ENCODE peak calls at places on chromosomes 4 and X, in nine cellular contexts. K is NCI-H748 treated with DMSO at 0.1 percent for 48 hours; G is NCI-H345; V is PC-3; R is left ventricle myocardium inferior; Z is activated B cell treated with CpG ODN at 0.5 μM for 24 hours; C is activated T-cell treated with anti-CD3 and anti-CD28 coated beads, Interleukin-2, amount 50 U/mL, for 72 hours; H is GM13976; P is activated CD8-positive, alpha-beta memory T cell treated with anti-CD3 and anti-CD28 coated beads for 1 hour. L is an unnamed sample.
A peak's percentile ranks its signal among the peaks of the same experiment; 100 is the strongest.

GRCh38 chr4:8503801-8504200 is 63.2 kb downstream of the TRMT44 start:
- DNase-seq in K (no peak), G (no peak), V (no peak), R (no peak), Z (no peak), C (no peak), H (no peak), P (no peak), L (no peak)

GRCh38 chr4:190016369-190017289 is 10.4 kb downstream of the FRG2 start:
- DNase-seq in K (no peak), G (no peak), V (no peak), R (no peak), Z (no peak), C (peak; percentile 1), H (no peak), P (no peak), L (no peak)

GRCh38 chr4:136803430-136803829 is 728.9 kb downstream of the PCDH18 start:
- DNase-seq in K (no peak), G (no peak), V (no peak), R (no peak), Z (no peak), C (no peak), H (no peak), P (no peak), L (no peak)

GRCh38 chrX:38036471-38036870 is 30.1 kb downstream of the SYTL5 start:
- DNase-seq in K (no peak), G (no peak), V (no peak), R (no peak), Z (no peak), C (no peak), H (no peak), P (no peak), L (no peak)

GRCh38 chr4:186827542-186827887 is 103.9 kb upstream of the FAT1 start:
- DNase-seq in K (no peak), G (no peak), V (no peak), R (no peak), Z (no peak), C (no peak), H (no peak), P (no peak), L (no peak)

GRCh38 chr4:174578366-174578765 is 56.1 kb upstream of the HPGD start:
- DNase-seq in K (no peak), G (no peak), V (peak; percentile 41), R (no peak), Z (no peak), C (no peak), H (no peak), P (no peak), L (no peak)

GRCh38 chrX:22748093-22748999 is 251.4 kb upstream of the DDX53 start:
- DNase-seq in K (peak; percentile 49), G (peak; percentile 59), V (peak; percentile 63), R (no peak), Z (peak; percentile 14), C (peak; percentile 26), H (peak; percentile 36), P (no peak), L (no peak)

GRCh38 chr4:81214518-81215218 is 354 bp downstream of the PRKG2 start:
- DNase-seq in K (no peak), G (peak; percentile 36), V (no peak), R (no peak), Z (no peak), C (peak; percentile 1), H (no peak), P (no peak), L (no peak)